ENCODE peak calls at places on chromosomes 6 and 20, in five cellular contexts. Y is activated CD4-positive, alpha-beta T cell treated with anti-CD3 and anti-CD28 coated beads, Interleukin-2, amount 10 ng/mL, durations not matched to agents 7 days and 5 days; J is T follicular helper cell; M is HTR-8/SVneo; X is cardiac fibroblast. N is an unnamed sample.

GRCh38 chr20:3227936-3228749 is 10.8 kb downstream of the SLC4A11 start:
- DNase-seq in Y (no peak), J (no peak), M (no peak), X (no peak), N (no peak)

GRCh38 chr6:29146154-29146553 is 24.6 kb upstream of the OR2J2 start:
- DNase-seq in Y (no peak), J (no peak), M (no peak), X (no peak), N (no peak)

GRCh38 chr6:100343678-100344077 is 121.0 kb downstream of the SIM1 start:
- DNase-seq in Y (no peak), J (no peak), M (no peak), X (peak), N (no peak)

GRCh38 chr20:37816726-37817125 is 86.2 kb upstream of the VSTM2L start:
- DNase-seq in Y (no peak), J (no peak), M (no peak), X (no peak), N (no peak)

GRCh38 chr6:42294759-42295158 is 77.1 kb upstream of the MRPS10 start:
- DNase-seq in Y (no peak), J (no peak), M (peak), X (peak), N (no peak)

GRCh38 chr6:111813247-111814162 is 59.7 kb downstream of the FYN start:
- DNase-seq in Y (no peak), J (no peak), M (no peak), X (peak), N (no peak)

GRCh38 chr20:57386762-57387161 is 4.4 kb upstream of the RBM38 start:
- DNase-seq in Y (no peak), J (no peak), M (no peak), X (no peak), N (no peak)

GRCh38 chr6:31350973-31351733 is 5.8 kb downstream of the HLA-B start:
- DNase-seq in Y (no peak), J (no peak), M (no peak), X (no peak), N (no peak)

GRCh38 chr6:7176208-7176607 is 68.4 kb downstream of the RREB1 start:
- DNase-seq in Y (no peak), J (no peak), M (no peak), X (no peak), N (no peak)

GRCh38 chr6:3797231-3798200 is 46.0 kb upstream of the PXDC1 start:
- DNase-seq in Y (no peak), J (no peak), M (peak), X (peak), N (no peak)

GRCh38 chr6:139659196-139659595 is 284.7 kb upstream of the CITED2 start:
- DNase-seq in Y (no peak), J (no peak), M (no peak), X (no peak), N (no peak)

GRCh38 chr6:150503586-150504339 is 95.9 kb upstream of the PLEKHG1 start:
- DNase-seq in Y (no peak), J (no peak), M (no peak), X (no peak), N (no peak)

GRCh38 chr6:118980063-118980462 is 45.1 kb upstream of the MCM9 start:
- DNase-seq in Y (no peak), J (no peak), M (no peak), X (peak), N (no peak)

GRCh38 chr6:74167951-74168350 is 471.9 kb downstream of the CD109 start:
- DNase-seq in Y (no peak), J (no peak), M (no peak), X (no peak), N (no peak)

GRCh38 chr6:163925839-163926238 is 511.3 kb downstream of the QKI start:
- DNase-seq in Y (no peak), J (no peak), M (no peak), X (no peak), N (no peak)

GRCh38 chr6:29510202-29510601 is 22.4 kb upstream of the MAS1L start:
- DNase-seq in Y (no peak), J (no peak), M (peak), X (no peak), N (no peak)

GRCh38 chr6:157761331-157761921 is 61.6 kb upstream of the SNX9 start:
- DNase-seq in Y (peak), J (peak), M (no peak), X (peak), N (no peak)

GRCh38 chr20:46712056-46712636 is 2.7 kb downstream of the SLC2A10 start:
- DNase-seq in Y (no peak), J (no peak), M (no peak), X (no peak), N (no peak)

GRCh38 chr6:166313255-166314070 is 5.3 kb upstream of the PRR18 start:
- DNase-seq in Y (peak), J (no peak), M (no peak), X (peak), N (no peak)

GRCh38 chr20:41340327-41341055 is at the start of gene LPIN3:
- DNase-seq in Y (peak), J (peak), M (peak), X (peak), N (no peak)

GRCh38 chr6:149769676-149770075 is 20.1 kb downstream of the PCMT1 start:
- DNase-seq in Y (no peak), J (no peak), M (no peak), X (no peak), N (no peak)

GRCh38 chr6:37049990-37050853 is 44.8 kb downstream of the FGD2 start:
- DNase-seq in Y (peak), J (peak), M (no peak), X (no peak), N (peak)

GRCh38 chr6:108263371-108263770 is 2.5 kb upstream of the SNX3 start:
- DNase-seq in Y (no peak), J (no peak), M (no peak), X (no peak), N (no peak)

GRCh38 chr6:100998111-100998510 is 117.0 kb upstream of the ASCC3 start:
- DNase-seq in Y (no peak), J (no peak), M (no peak), X (peak), N (no peak)

GRCh38 chr20:53942121-53942816 is 128.1 kb downstream of the BCAS1 start:
- DNase-seq in Y (no peak), J (no peak), M (no peak), X (no peak), N (no peak)

GRCh38 chr20:37755665-37756064 is 61.8 kb downstream of the CTNNBL1 start:
- DNase-seq in Y (no peak), J (no peak), M (no peak), X (no peak), N (no peak)

GRCh38 chr6:19538086-19538485 is 299.1 kb upstream of the ID4 start:
- DNase-seq in Y (no peak), J (no peak), M (no peak), X (no peak), N (no peak)